ENCODE peak calls at places on chromosome X, in seven cellular contexts. C is H1, K is mesendoderm, E is trophoblast cell, N is IMR-90, I is H9, R is mesenchymal stem cell. G is an unnamed sample.

GRCh38 chrX:12210196-12210815 is 72.0 kb downstream of the FRMPD4 start:
- DNase-seq in N (peak), K (no peak), E (no peak), I (no peak), C (no peak), R (peak), G (no peak)

GRCh38 chrX:33188286-33188685 is 23.1 kb downstream of the DMD start:
- DNase-seq in E (no peak), C (no peak), K (peak), N (no peak), I (peak), R (no peak), G (no peak)

GRCh38 chrX:25754399-25754798 is 383.7 kb upstream of the MAGEB18 start:
- DNase-seq in E (no peak), I (no peak), N (no peak), K (peak), C (no peak), R (no peak), G (no peak)

GRCh38 chrX:39755152-39756032 is 342.4 kb downstream of the BCOR start:
- DNase-seq in C (no peak), N (peak), E (peak), I (peak), K (peak), R (peak), G (peak)

GRCh38 chrX:1582686-1583437 is 8.5 kb upstream of the AKAP17A start:
- DNase-seq in I (no peak), N (no peak), R (peak), C (no peak), K (no peak), E (peak), G (no peak)

GRCh38 chrX:12767856-12768255 is 23.4 kb upstream of the PRPS2 start:
- DNase-seq in C (no peak), R (no peak), I (no peak), E (no peak), N (no peak), K (no peak), G (no peak)

GRCh38 chrX:17990542-17990941 is 129.4 kb upstream of the RAI2 start:
- DNase-seq in E (no peak), K (no peak), N (no peak), I (no peak), C (no peak), R (no peak), G (no peak)

GRCh38 chrX:13432776-13433605 is 113.1 kb upstream of the ATXN3L start:
- DNase-seq in I (no peak), C (no peak), R (peak), N (peak), E (no peak), K (no peak), G (no peak)

GRCh38 chrX:38661561-38661960 is 100.2 kb downstream of the TSPAN7 start:
- DNase-seq in E (no peak), N (no peak), K (no peak), I (no peak), C (no peak), R (no peak), G (no peak)

GRCh38 chrX:120753413-120754251 is 122.0 kb downstream of the CT47B1 start:
- DNase-seq in N (no peak), I (no peak), E (no peak), K (no peak), R (no peak), C (no peak), G (no peak)

GRCh38 chrX:46184749-46185148 is 360.5 kb downstream of the ZNF674 start:
- DNase-seq in R (no peak), E (no peak), N (no peak), K (no peak), C (no peak), I (no peak), G (no peak)

GRCh38 chrX:81174286-81174685 is 27.4 kb downstream of the HMGN5 start:
- DNase-seq in C (no peak), K (peak), N (peak), E (peak), I (no peak), R (peak), G (no peak)

GRCh38 chrX:118272237-118272636 is 73.7 kb upstream of the WDR44 start:
- DNase-seq in R (no peak), C (no peak), I (no peak), K (no peak), E (no peak), N (peak), G (no peak)

GRCh38 chrX:120087289-120088017 is 10.0 kb upstream of the RHOXF2B start:
- DNase-seq in E (no peak), C (no peak), K (peak), R (no peak), N (no peak), I (no peak), G (no peak)

GRCh38 chrX:107566603-107567262 is 61.6 kb upstream of the PRPS1 start:
- DNase-seq in K (peak), N (peak), R (peak), C (no peak), E (no peak), I (no peak), G (no peak)

GRCh38 chrX:111020283-111020682 is 75.7 kb upstream of the PAK3 start:
- DNase-seq in I (no peak), E (no peak), N (no peak), C (no peak), R (no peak), K (no peak), G (no peak)

GRCh38 chrX:10929747-10930146 is 181.4 kb upstream of the HCCS start:
- DNase-seq in I (no peak), N (peak), K (no peak), C (no peak), E (no peak), R (no peak), G (no peak)

GRCh38 chrX:132948648-132949260 is 9.7 kb downstream of the HS6ST2 start:
- DNase-seq in R (no peak), E (no peak), I (no peak), C (no peak), K (no peak), N (no peak), G (no peak)

GRCh38 chrX:16240231-16240905 is 73.1 kb downstream of the MAGEB17 start:
- DNase-seq in N (no peak), R (no peak), C (no peak), E (no peak), I (no peak), K (no peak), G (no peak)

GRCh38 chrX:118603981-118604380 is 108.4 kb downstream of the DOCK11 start:
- DNase-seq in K (peak), R (peak), N (peak), C (no peak), E (peak), I (peak), G (peak)

GRCh38 chrX:53317365-53318069 is 36.1 kb upstream of the IQSEC2 start:
- DNase-seq in I (peak), C (peak), N (peak), E (peak), R (peak), K (peak), G (peak)

GRCh38 chrX:71171110-71171801 is 26.6 kb downstream of the NLGN3 start:
- DNase-seq in R (no peak), I (no peak), N (no peak), E (no peak), C (no peak), K (no peak), G (no peak)

GRCh38 chrX:41661366-41662095 is 27.2 kb upstream of the GPR34 start:
- DNase-seq in C (no peak), R (no peak), K (no peak), E (no peak), I (no peak), N (peak), G (no peak)

GRCh38 chrX:65637335-65637734 is 30.1 kb upstream of the MSN start:
- DNase-seq in N (no peak), C (no peak), K (no peak), I (no peak), E (no peak), R (no peak), G (no peak)

GRCh38 chrX:53767544-53767943 is 81.0 kb upstream of the HUWE1 start:
- DNase-seq in K (no peak), N (no peak), C (no peak), I (no peak), R (no peak), E (no peak), G (no peak)

GRCh38 chrX:141733371-141733770 is 34.8 kb upstream of the SPANXD start:
- DNase-seq in I (no peak), K (no peak), R (no peak), E (no peak), N (peak), C (no peak), G (no peak)

GRCh38 chrX:53794181-53794580 is 107.7 kb upstream of the HUWE1 start:
- DNase-seq in E (no peak), C (no peak), R (no peak), N (no peak), I (no peak), K (peak), G (no peak)

GRCh38 chrX:70171636-70172035 is 5.6 kb upstream of the DGAT2L6 start:
- DNase-seq in I (no peak), R (no peak), K (peak), C (no peak), E (no peak), N (peak), G (no peak)

GRCh38 chrX:144219035-144219434 is 335.2 kb downstream of the UBE2NL start:
- DNase-seq in I (peak), N (no peak), C (peak), E (no peak), K (peak), R (no peak), G (no peak)

GRCh38 chrX:40167240-40168182 is 69.8 kb upstream of the BCOR start:
- DNase-seq in C (no peak), K (peak), N (no peak), I (peak), E (no peak), R (peak), G (no peak)

GRCh38 chrX:129961180-129962083 is 21.0 kb upstream of the BCORL1 start:
- DNase-seq in R (peak), I (peak), N (no peak), K (peak), E (peak), C (no peak), G (no peak)

GRCh38 chrX:129323115-129323514 is 200.2 kb downstream of the SMARCA1 start:
- DNase-seq in C (no peak), N (peak), I (no peak), R (peak), K (no peak), E (no peak), G (no peak)

DNA sequence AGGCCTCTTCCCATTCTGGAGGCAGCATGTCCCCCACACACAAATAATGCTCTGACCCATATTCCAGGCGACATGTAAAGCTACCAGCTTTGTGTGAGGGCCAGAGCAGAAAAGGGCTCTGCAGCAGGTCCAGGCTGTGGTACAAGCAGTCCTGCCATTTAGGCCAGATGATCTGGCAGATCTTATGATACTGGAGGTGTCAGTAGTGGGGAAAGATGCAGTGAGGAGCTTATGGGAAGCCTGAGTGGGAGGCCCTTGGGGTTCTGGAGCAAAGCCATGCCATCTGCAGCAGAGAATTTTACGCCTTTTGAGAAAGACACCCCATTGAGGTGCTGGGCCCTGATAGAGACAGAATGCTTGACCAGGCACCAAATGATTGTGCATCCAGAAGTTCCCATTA is 7.7 kb downstream of the SYN1 start:
- DNase-seq in E (no peak), N (no peak), I (no peak), R (no peak), K (no peak), C (no peak), G (no peak)
- H2AK5ac ChIP-seq in E (no peak), N (no peak), I (no peak), R (no peak), K (no peak), C (no peak), G (no peak)

GRCh38 chrX:103398321-103398937 is 22.1 kb downstream of the BEX3 start:
- DNase-seq in E (no peak), R (peak), I (no peak), K (no peak), C (no peak), N (peak), G (no peak)

GRCh38 chrX:103399744-103400143 is 23.4 kb downstream of the BEX3 start:
- DNase-seq in K (no peak), C (no peak), E (no peak), N (no peak), R (no peak), I (no peak), G (no peak)

GRCh38 chrX:103396186-103396585 is 19.8 kb downstream of the BEX3 start:
- DNase-seq in N (peak), E (no peak), R (no peak), I (no peak), K (no peak), C (no peak), G (no peak)

GRCh38 chrX:103397707-103398106 is 21.4 kb downstream of the BEX3 start:
- DNase-seq in R (no peak), I (no peak), C (no peak), K (no peak), N (no peak), E (no peak), G (no peak)

GRCh38 chrX:103396660-103397059 is 20.3 kb downstream of the BEX3 start:
- DNase-seq in C (no peak), N (no peak), I (no peak), K (no peak), R (no peak), E (no peak), G (no peak)
- H2AK5ac ChIP-seq in C (no peak), N (peak), I (no peak), K (no peak), R (no peak), E (no peak), G (no peak)

GRCh38 chrX:149950681-149951080 is 12.4 kb upstream of the EOLA2 start:
- DNase-seq in I (no peak), R (peak), C (no peak), E (peak), K (peak), N (peak), G (no peak)
- H2AK5ac ChIP-seq in I (no peak), R (no peak), C (no peak), E (no peak), K (no peak), N (no peak), G (no peak)

DNA sequence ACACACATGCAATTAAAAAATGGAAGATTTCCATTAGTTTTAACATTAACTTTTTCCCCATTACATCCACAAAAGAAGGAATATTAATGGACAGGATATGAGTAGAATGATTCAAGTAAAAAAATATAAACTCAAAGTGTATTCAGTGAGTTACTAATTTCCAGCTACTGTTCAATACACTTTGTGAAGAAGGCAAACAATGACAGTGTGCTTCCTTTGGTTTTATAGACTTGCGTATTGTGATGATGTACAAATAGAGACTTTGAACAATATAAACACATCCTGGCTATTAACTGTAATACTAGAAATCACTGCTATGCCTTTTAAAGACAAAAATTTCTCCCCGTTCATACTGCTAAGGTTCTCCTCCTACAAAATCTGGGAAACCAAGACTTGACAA is 171.4 kb downstream of the ASB9 start:
- DNase-seq in K (no peak), N (no peak), I (no peak), E (no peak), R (no peak), C (no peak), G (no peak)
- H2AK5ac ChIP-seq in K (no peak), N (no peak), I (no peak), E (no peak), R (no peak), C (no peak), G (no peak)

G was measured in neuronal stem cell.